ENCODE peak calls at places on chromosome 1, in seven cellular contexts. K, I, F, V, C, J and W are unnamed samples. For H3K36me3, the result is how much of the 10 kb centered on the place peaks cover.

GRCh38 chr1:61781151-61781550 is 38.9 kb downstream of the PATJ start:
- DNase-seq in I (no peak), J (no peak), K (no peak), C (no peak), F (no peak), V (no peak), W (no peak)

GRCh38 chr1:41741244-41741643 is 177.5 kb downstream of the HIVEP3 start:
- DNase-seq in J (no peak), K (no peak), I (no peak), C (no peak), F (no peak), V (no peak), W (no peak)

GRCh38 chr1:93617670-93618488 is 63.8 kb downstream of the BCAR3 start:
- DNase-seq in C (no peak), K (no peak), V (no peak), I (peak), J (no peak), F (no peak), W (no peak)

GRCh38 chr1:52634111-52634510 is 1.1 kb downstream of the SHISAL2A start:
- DNase-seq in K (no peak), I (no peak), J (no peak), F (no peak), V (no peak), C (no peak), W (no peak)

GRCh38 chr1:7995437-7995836 is 30.7 kb downstream of the ERRFI1 start:
- DNase-seq in F (no peak), I (no peak), K (no peak), V (no peak), J (no peak), C (no peak), W (no peak)

GRCh38 chr1:180301135-180301737 is 71.2 kb downstream of the LHX4 start:
- DNase-seq in J (no peak), C (no peak), I (no peak), K (no peak), V (no peak), F (no peak), W (no peak)

GRCh38 chr1:26593385-26593784 is 63.8 kb downstream of the RPS6KA1 start:
- DNase-seq in C (no peak), F (no peak), I (no peak), K (no peak), J (no peak), V (no peak), W (no peak)

GRCh38 chr1:16980473-16981268 is at the start of gene MFAP2:
- DNase-seq in V (no peak), F (no peak), J (no peak), C (no peak), K (peak), I (no peak), W (no peak)

GRCh38 chr1:15358565-15359133 is 51.0 kb upstream of the EFHD2 start:
- DNase-seq in F (no peak), J (no peak), V (no peak), C (no peak), K (no peak), I (no peak), W (no peak)
- H3K36me3 ChIP-seq in F (under half), J (under half), V (under half), C (under half), K (under half), I (under half), W (under half)

DNA sequence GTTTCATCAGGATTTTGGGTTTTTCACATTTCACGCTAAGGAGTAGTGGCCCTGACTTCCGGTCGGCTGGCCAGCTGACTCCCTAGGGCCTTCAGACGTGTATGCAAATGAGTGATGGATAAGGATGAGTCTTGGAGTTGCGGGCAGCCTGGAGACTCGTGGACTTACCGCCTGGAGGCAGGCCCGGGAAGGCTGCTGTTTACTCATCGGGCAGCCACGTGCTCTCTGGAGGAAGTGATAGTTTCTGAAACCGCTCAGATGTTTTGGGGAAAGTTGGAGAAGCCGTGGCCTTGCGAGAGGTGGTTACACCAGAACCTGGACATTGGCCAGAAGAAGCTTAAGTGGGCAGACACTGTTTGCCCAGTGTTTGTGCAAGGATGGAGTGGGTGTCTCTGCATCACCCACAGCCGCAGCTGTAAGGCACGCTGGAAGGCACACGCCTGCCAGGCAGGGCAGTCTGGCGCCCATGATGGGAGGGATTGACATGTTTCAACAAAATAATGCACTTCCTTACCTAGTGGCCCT is 23.1 kb upstream of the TNFRSF1B start:
- DNase-seq in C (peak), J (peak), K (peak), I (peak), F (no peak), V (peak), W (peak)
- H3K27ac ChIP-seq in C (peak), J (no peak), K (peak), I (peak), F (no peak), V (peak), W (peak)

GRCh38 chr1:197814306-197814705 is 39.0 kb upstream of the DENND1B start:
- DNase-seq in F (no peak), I (no peak), K (no peak), J (no peak), C (no peak), V (no peak), W (no peak)
- H3K36me3 ChIP-seq in F (under half), I (under half), K (under half), J (under half), C (under half), V (under half), W (under half)

DNA sequence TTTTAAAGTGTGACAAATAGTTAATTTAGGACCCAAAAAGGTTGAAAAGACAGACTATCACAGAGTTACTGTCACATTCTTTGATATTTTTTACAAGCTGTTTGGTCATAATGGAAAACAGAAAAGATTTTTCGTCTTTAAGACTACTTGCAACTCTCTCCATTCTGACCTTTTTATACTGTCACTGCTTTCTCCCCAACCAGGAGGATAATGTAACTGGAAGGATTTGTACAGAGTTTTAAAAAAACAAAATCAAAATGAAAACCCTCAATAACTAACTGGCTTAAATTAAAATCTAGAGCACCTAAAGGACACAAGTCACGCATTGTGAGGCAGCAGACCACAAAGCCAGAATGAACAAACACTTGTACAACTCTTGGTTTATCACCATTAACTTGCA is 257.7 kb downstream of the FAF1 start:
- DNase-seq in C (no peak), K (no peak), I (no peak), J (no peak), F (no peak), V (no peak), W (no peak)
- H3K27ac ChIP-seq in C (no peak), K (no peak), I (no peak), J (no peak), F (no peak), V (peak), W (no peak)

GRCh38 chr1:19894218-19894617 is 12.0 kb downstream of the OTUD3 start:
- DNase-seq in V (no peak), C (no peak), F (no peak), J (no peak), K (no peak), I (no peak), W (no peak)
- H3K36me3 ChIP-seq in V (half or more), C (half or more), F (under half), J (under half), K (under half), I (half or more), W (half or more)

GRCh38 chr1:109718495-109718894 is 6.4 kb downstream of the GSTM5 start:
- DNase-seq in J (no peak), C (no peak), K (no peak), V (no peak), I (no peak), F (no peak), W (no peak)
- H3K27ac ChIP-seq in J (no peak), C (no peak), K (no peak), V (no peak), I (no peak), F (no peak), W (no peak)

GRCh38 chr1:226069818-226070489 is 7.4 kb downstream of the H3-3A start:
- DNase-seq in I (no peak), C (no peak), V (no peak), F (no peak), J (no peak), K (no peak), W (no peak)

GRCh38 chr1:226072347-226072746 is 9.8 kb downstream of the H3-3A start:
- DNase-seq in J (no peak), K (no peak), V (no peak), F (no peak), I (no peak), C (no peak), W (no peak)

GRCh38 chr1:226074046-226074445 is 11.5 kb downstream of the H3-3A start:
- DNase-seq in V (no peak), K (no peak), C (no peak), J (no peak), I (no peak), F (no peak), W (no peak)

GRCh38 chr1:226076378-226076777 is 13.9 kb downstream of the H3-3A start:
- DNase-seq in F (no peak), V (no peak), C (no peak), I (no peak), K (no peak), J (no peak), W (no peak)

DNA sequence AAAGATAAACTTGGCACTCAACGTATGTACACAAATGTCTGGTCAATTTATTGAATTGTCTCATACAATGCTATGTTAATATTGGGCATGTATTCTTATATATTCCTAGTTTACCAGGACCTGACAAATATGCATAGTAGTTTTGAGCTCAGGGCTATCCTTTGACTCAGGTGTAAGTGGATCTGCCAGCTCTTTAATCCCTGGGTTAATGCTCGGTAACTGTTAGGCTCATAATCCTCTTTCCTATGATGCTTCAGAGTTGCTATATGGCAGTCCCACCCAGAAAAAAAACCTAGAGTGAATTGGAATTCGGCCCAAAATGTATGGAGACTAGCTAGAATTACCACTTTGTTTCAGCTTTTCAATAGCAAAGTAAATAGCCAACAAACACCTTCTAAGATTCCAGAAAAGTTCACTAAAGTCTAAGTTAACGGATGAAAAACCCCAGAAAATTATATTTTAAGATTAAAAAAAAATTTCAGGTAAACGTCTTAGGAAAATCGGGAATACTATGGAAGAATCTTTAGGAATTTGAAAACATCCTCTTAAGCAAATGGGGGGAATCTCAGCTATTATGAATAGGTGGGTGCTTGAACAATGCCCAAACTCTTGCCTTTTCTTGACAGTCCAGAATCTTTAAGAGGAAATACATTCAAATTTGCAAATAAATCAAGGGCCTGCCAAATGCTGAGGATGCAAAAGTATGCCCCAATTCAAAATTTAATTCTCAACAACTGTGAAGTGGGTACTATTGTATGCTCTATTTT is 10.9 kb downstream of the H3-3A start:
- DNase-seq in C (no peak), K (no peak), J (no peak), F (no peak), I (no peak), V (no peak), W (no peak)
- H3K36me3 ChIP-seq in C (half or more), K (under half), J (under half), F (under half), I (half or more), V (half or more), W (half or more)